ENCODE peak calls at places on chromosomes 1 and 21, in eight cellular contexts. W, J, B, P, I, T, O and Z are unnamed samples.
A peak's percentile ranks its signal among the peaks of the same experiment; 100 is the strongest.

GRCh38 chr1:162927421-162927820 is 66.4 kb upstream of the CCDC190 start:
- DNase-seq in O (no peak), I (no peak), W (no peak), B (no peak), P (peak; percentile 0), J (no peak), T (no peak), Z (no peak)

GRCh38 chr21:34073749-34074282 is 438 bp downstream of the MRPS6 start:
- DNase-seq in P (peak; percentile 38), B (peak; percentile 52), O (peak; percentile 67), T (peak; percentile 27), W (peak; percentile 41), I (no peak), J (peak; percentile 35), Z (peak; percentile 70)

GRCh38 chr1:25661043-25661807 is 44.6 kb downstream of the MAN1C1 start:
- DNase-seq in I (peak; percentile 29), J (peak; percentile 16), O (no peak), B (no peak), T (no peak), P (no peak), W (no peak), Z (no peak)

GRCh38 chr21:39525129-39525528 is 73.4 kb downstream of the SH3BGR start:
- DNase-seq in O (no peak), B (no peak), J (no peak), I (no peak), P (no peak), W (no peak), T (peak; percentile 24), Z (peak; percentile 33)

GRCh38 chr1:205179842-205180241 is 31.7 kb downstream of the DSTYK start:
- DNase-seq in I (no peak), W (no peak), T (no peak), O (no peak), B (no peak), P (no peak), J (peak; percentile 43), Z (no peak)

GRCh38 chr1:32266926-32267645 is 16.0 kb downstream of the LCK start:
- DNase-seq in P (no peak), O (no peak), J (peak; percentile 73), B (no peak), W (no peak), T (no peak), I (peak; percentile 72), Z (no peak)

GRCh38 chr1:17109897-17110554 is 9.2 kb downstream of the PADI2 start:
- DNase-seq in B (no peak), I (no peak), P (no peak), O (no peak), J (no peak), W (no peak), T (peak; percentile 96), Z (no peak)

GRCh38 chr1:6412896-6413295 is 6.8 kb downstream of the HES2 start:
- DNase-seq in W (no peak), P (no peak), O (no peak), I (no peak), J (no peak), B (no peak), T (no peak), Z (no peak)